ENCODE peak calls at places on chromosomes 5 and 9, in five cellular contexts. One of them, this sample, is unnamed. For H3K36me3, the result is how much of the 10 kb centered on the place peaks cover.

GRCh38 chr5:38595149-38595725 is 38.8 kb upstream of the LIFR start:
- DNase-seq in pancreas: no peak
- DNase-seq in adrenal gland: no peak
- DNase-seq in tibial nerve: no peak
- DNase-seq in adipocyte: peak
- DNase-seq in this sample: no peak

GRCh38 chr5:149776376-149777305 is 46.5 kb downstream of the PPARGC1B start:
- DNase-seq in pancreas: no peak
- DNase-seq in adrenal gland: no peak
- DNase-seq in tibial nerve: no peak
- DNase-seq in adipocyte: no peak
- DNase-seq in this sample: no peak

GRCh38 chr9:124818431-124819281 is 34.6 kb upstream of the WDR38 start:
- DNase-seq in pancreas: peak
- DNase-seq in adrenal gland: peak
- DNase-seq in tibial nerve: no peak
- DNase-seq in adipocyte: no peak
- DNase-seq in this sample: peak

GRCh38 chr5:59328801-59329296 is 564.7 kb downstream of the PDE4D start:
- DNase-seq in pancreas: no peak
- DNase-seq in adrenal gland: no peak
- DNase-seq in tibial nerve: no peak
- DNase-seq in adipocyte: peak
- DNase-seq in this sample: no peak

GRCh38 chr5:154611341-154611767 is 133.3 kb upstream of the HAND1 start:
- DNase-seq in pancreas: no peak
- DNase-seq in adrenal gland: no peak
- DNase-seq in tibial nerve: no peak
- DNase-seq in adipocyte: peak
- DNase-seq in this sample: no peak

GRCh38 chr5:75668988-75669760 is 48.1 kb downstream of the POC5 start:
- DNase-seq in pancreas: peak
- DNase-seq in adrenal gland: peak
- DNase-seq in tibial nerve: no peak
- DNase-seq in adipocyte: no peak
- DNase-seq in this sample: no peak

GRCh38 chr5:40477856-40478546 is 201.7 kb upstream of the PTGER4 start:
- DNase-seq in pancreas: no peak
- DNase-seq in adrenal gland: no peak
- DNase-seq in tibial nerve: no peak
- DNase-seq in adipocyte: peak
- DNase-seq in this sample: no peak

GRCh38 chr5:158639876-158640570 is 459.7 kb downstream of the EBF1 start:
- DNase-seq in pancreas: no peak
- DNase-seq in adrenal gland: no peak
- DNase-seq in tibial nerve: no peak
- DNase-seq in adipocyte: no peak
- DNase-seq in this sample: no peak

GRCh38 chr5:11387382-11387781 is 516.9 kb downstream of the CTNND2 start:
- DNase-seq in pancreas: no peak
- DNase-seq in adrenal gland: no peak
- DNase-seq in tibial nerve: no peak
- DNase-seq in adipocyte: no peak
- DNase-seq in this sample: no peak

GRCh38 chr5:80967500-80968181 is 7.5 kb downstream of the RASGRF2 start:
- DNase-seq in pancreas: no peak
- DNase-seq in adrenal gland: no peak
- DNase-seq in tibial nerve: peak
- DNase-seq in adipocyte: peak
- DNase-seq in this sample: no peak

GRCh38 chr5:5182508-5183191 is 42.5 kb downstream of the ADAMTS16 start:
- DNase-seq in pancreas: no peak
- DNase-seq in adrenal gland: no peak
- DNase-seq in tibial nerve: no peak
- DNase-seq in adipocyte: no peak
- DNase-seq in this sample: no peak

GRCh38 chr5:166845044-166845443 is 1446.4 kb upstream of the WWC1 start:
- DNase-seq in pancreas: no peak
- DNase-seq in adrenal gland: no peak
- DNase-seq in tibial nerve: peak
- DNase-seq in adipocyte: peak
- DNase-seq in this sample: no peak

GRCh38 chr9:115115924-115116323 is 2.0 kb downstream of the TNC start:
- DNase-seq in pancreas: no peak
- DNase-seq in adrenal gland: no peak
- DNase-seq in tibial nerve: no peak
- DNase-seq in adipocyte: peak
- DNase-seq in this sample: no peak

GRCh38 chr9:131396626-131397025 is 2.7 kb downstream of the PRRC2B start:
- DNase-seq in pancreas: no peak
- DNase-seq in adrenal gland: no peak
- DNase-seq in tibial nerve: no peak
- DNase-seq in adipocyte: no peak
- DNase-seq in this sample: no peak

GRCh38 chr9:33686942-33687341 is 108.4 kb upstream of the PRSS3 start:
- DNase-seq in pancreas: no peak
- DNase-seq in adrenal gland: no peak
- DNase-seq in tibial nerve: no peak
- DNase-seq in adipocyte: no peak
- DNase-seq in this sample: no peak

GRCh38 chr5:1801954-1802295 is 718 bp downstream of the NDUFS6 start:
- DNase-seq in pancreas: no peak
- DNase-seq in adrenal gland: no peak
- DNase-seq in tibial nerve: no peak
- DNase-seq in adipocyte: no peak
- DNase-seq in this sample: no peak
- H3K36me3 ChIP-seq in pancreas: under half
- H3K36me3 ChIP-seq in adrenal gland: under half
- H3K36me3 ChIP-seq in tibial nerve: half or more
- H3K36me3 ChIP-seq in adipocyte: half or more
- H3K36me3 ChIP-seq in this sample: half or more

GRCh38 chr5:129770034-129770433 is 22.1 kb downstream of the MINAR2 start:
- DNase-seq in pancreas: no peak
- DNase-seq in adrenal gland: no peak
- DNase-seq in tibial nerve: no peak
- DNase-seq in adipocyte: no peak
- DNase-seq in this sample: no peak

GRCh38 chr5:129771058-129771838 is 23.4 kb downstream of the MINAR2 start:
- DNase-seq in pancreas: peak
- DNase-seq in adrenal gland: peak
- DNase-seq in tibial nerve: peak
- DNase-seq in adipocyte: peak
- DNase-seq in this sample: no peak

GRCh38 chr5:129768715-129769114 is 20.8 kb downstream of the MINAR2 start:
- DNase-seq in pancreas: no peak
- DNase-seq in adrenal gland: no peak
- DNase-seq in tibial nerve: no peak
- DNase-seq in adipocyte: no peak
- DNase-seq in this sample: no peak

GRCh38 chr5:129766798-129767197 is 18.9 kb downstream of the MINAR2 start:
- DNase-seq in pancreas: no peak
- DNase-seq in adrenal gland: no peak
- DNase-seq in tibial nerve: no peak
- DNase-seq in adipocyte: no peak
- DNase-seq in this sample: no peak

GRCh38 chr5:129767927-129768380 is 20.1 kb downstream of the MINAR2 start:
- DNase-seq in pancreas: peak
- DNase-seq in adrenal gland: peak
- DNase-seq in tibial nerve: peak
- DNase-seq in adipocyte: peak
- DNase-seq in this sample: peak
- H3K4me3 ChIP-seq in pancreas: no peak
- H3K4me3 ChIP-seq in adrenal gland: no peak
- H3K4me3 ChIP-seq in tibial nerve: no peak
- H3K4me3 ChIP-seq in adipocyte: no peak
- H3K4me3 ChIP-seq in this sample: no peak

DNA sequence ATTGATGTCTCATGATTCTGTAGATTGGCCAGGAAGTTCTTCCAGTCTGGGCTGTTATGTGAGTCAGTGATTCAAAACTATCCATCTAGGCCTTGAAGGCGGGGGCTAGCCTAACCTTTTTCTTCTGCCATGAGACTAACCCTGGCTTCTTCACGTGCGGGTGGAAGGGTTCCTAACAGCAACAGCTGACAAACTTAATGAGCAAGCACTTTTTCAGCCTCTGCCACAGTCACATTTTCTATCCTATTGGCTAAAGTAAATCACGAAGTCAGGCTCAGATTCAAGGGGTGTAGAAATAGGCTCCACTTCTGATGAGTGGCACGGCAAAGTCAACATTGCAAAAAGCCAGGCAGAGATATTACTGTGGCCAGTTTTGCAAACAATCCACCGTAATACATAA is 68.4 kb downstream of the STK32A start:
- DNase-seq in pancreas: no peak
- DNase-seq in adrenal gland: no peak
- DNase-seq in tibial nerve: no peak
- DNase-seq in adipocyte: peak
- DNase-seq in this sample: no peak
- H3K36me3 ChIP-seq in pancreas: under half
- H3K36me3 ChIP-seq in adrenal gland: under half
- H3K36me3 ChIP-seq in tibial nerve: under half
- H3K36me3 ChIP-seq in adipocyte: under half
- H3K36me3 ChIP-seq in this sample: under half

GRCh38 chr5:139124774-139125391 is 73.3 kb downstream of the SIL1 start:
- DNase-seq in pancreas: no peak
- DNase-seq in adrenal gland: no peak
- DNase-seq in tibial nerve: no peak
- DNase-seq in adipocyte: no peak
- DNase-seq in this sample: no peak
- H3K4me3 ChIP-seq in pancreas: no peak
- H3K4me3 ChIP-seq in adrenal gland: no peak
- H3K4me3 ChIP-seq in tibial nerve: no peak
- H3K4me3 ChIP-seq in adipocyte: no peak
- H3K4me3 ChIP-seq in this sample: no peak

GRCh38 chr9:128168731-128169308 is 8.8 kb downstream of the BBLN start:
- DNase-seq in pancreas: no peak
- DNase-seq in adrenal gland: no peak
- DNase-seq in tibial nerve: no peak
- DNase-seq in adipocyte: no peak
- DNase-seq in this sample: no peak

GRCh38 chr9:128167209-128167608 is 7.1 kb downstream of the BBLN start:
- DNase-seq in pancreas: no peak
- DNase-seq in adrenal gland: no peak
- DNase-seq in tibial nerve: no peak
- DNase-seq in adipocyte: no peak
- DNase-seq in this sample: no peak

GRCh38 chr9:128163523-128164331 is 3.7 kb downstream of the BBLN start:
- DNase-seq in pancreas: no peak
- DNase-seq in adrenal gland: no peak
- DNase-seq in tibial nerve: no peak
- DNase-seq in adipocyte: no peak
- DNase-seq in this sample: no peak

GRCh38 chr9:128164332-128164885 is 4.3 kb downstream of the BBLN start:
- DNase-seq in pancreas: no peak
- DNase-seq in adrenal gland: no peak
- DNase-seq in tibial nerve: no peak
- DNase-seq in adipocyte: no peak
- DNase-seq in this sample: no peak

DNA sequence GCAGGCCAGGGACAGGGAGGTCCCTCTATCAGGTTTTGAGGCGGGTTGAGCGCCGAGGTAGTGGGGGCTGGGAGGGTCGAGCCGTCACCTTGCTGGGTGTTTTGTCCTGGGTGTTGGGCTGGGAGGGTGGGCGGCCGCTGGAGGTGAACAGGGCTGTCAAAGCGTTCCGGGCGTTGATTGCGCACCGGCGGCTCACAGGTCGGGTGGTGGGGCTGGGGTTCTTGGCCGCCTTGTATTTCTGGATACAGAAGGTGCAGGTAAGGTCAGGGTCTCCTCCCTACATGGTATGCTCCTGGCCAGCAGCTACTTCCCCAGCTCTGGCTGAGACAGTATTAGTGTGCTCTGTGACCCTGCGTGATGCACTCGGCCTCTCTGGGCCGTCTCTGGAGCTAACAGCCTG is 6.1 kb downstream of the BBLN start:
- DNase-seq in pancreas: no peak
- DNase-seq in adrenal gland: no peak
- DNase-seq in tibial nerve: no peak
- DNase-seq in adipocyte: no peak
- DNase-seq in this sample: no peak
- H3K36me3 ChIP-seq in pancreas: under half
- H3K36me3 ChIP-seq in adrenal gland: under half
- H3K36me3 ChIP-seq in tibial nerve: half or more
- H3K36me3 ChIP-seq in adipocyte: half or more
- H3K36me3 ChIP-seq in this sample: under half

GRCh38 chr5:61402970-61403369 is 70.9 kb downstream of the ZSWIM6 start:
- DNase-seq in pancreas: no peak
- DNase-seq in adrenal gland: no peak
- DNase-seq in tibial nerve: no peak
- DNase-seq in adipocyte: peak
- DNase-seq in this sample: no peak

GRCh38 chr5:61412344-61412743 is 80.3 kb downstream of the ZSWIM6 start:
- DNase-seq in pancreas: no peak
- DNase-seq in adrenal gland: no peak
- DNase-seq in tibial nerve: no peak
- DNase-seq in adipocyte: no peak
- DNase-seq in this sample: no peak

GRCh38 chr5:61407706-61408105 is 75.6 kb downstream of the ZSWIM6 start:
- DNase-seq in pancreas: no peak
- DNase-seq in adrenal gland: no peak
- DNase-seq in tibial nerve: no peak
- DNase-seq in adipocyte: no peak
- DNase-seq in this sample: no peak

GRCh38 chr5:61409568-61409967 is 77.5 kb downstream of the ZSWIM6 start:
- DNase-seq in pancreas: no peak
- DNase-seq in adrenal gland: no peak
- DNase-seq in tibial nerve: no peak
- DNase-seq in adipocyte: peak
- DNase-seq in this sample: no peak

DNA sequence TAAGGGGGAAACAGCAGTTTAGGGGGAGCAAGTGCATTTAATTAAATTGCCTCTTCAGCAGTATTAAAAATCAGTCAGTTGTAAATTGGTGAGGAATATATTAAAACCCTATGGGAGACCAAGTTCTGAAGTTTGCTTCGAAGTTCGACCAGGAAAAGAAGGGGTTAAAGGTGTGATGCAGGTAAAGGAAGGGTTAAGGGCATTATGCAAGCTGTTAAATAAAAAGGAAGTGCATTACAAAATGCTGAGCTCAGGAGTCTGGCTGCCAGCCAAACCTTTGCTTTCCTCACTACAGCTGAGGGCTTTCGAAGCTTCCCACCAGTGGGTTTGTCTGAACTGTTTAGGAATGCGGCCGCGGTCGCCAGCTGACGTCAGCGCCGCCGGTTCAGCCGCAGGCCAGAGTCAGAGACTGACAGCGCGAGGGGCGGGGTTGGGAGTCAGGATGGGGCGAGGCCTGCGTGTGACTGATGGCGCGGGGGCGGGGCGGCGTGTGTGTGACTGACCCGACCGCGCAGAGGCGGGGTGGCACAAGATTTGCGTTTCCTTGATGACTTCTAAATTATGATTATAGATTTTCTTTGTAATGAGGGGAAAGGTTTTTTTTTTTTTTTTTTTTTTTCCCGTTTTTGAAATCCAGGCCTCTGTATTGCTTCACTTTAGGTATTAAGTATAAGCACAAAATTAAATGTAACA is 76.6 kb downstream of the ZSWIM6 start:
- DNase-seq in pancreas: peak
- DNase-seq in adrenal gland: peak
- DNase-seq in tibial nerve: peak
- DNase-seq in adipocyte: peak
- DNase-seq in this sample: peak
- H3K4me3 ChIP-seq in pancreas: no peak
- H3K4me3 ChIP-seq in adrenal gland: peak
- H3K4me3 ChIP-seq in tibial nerve: peak
- H3K4me3 ChIP-seq in adipocyte: peak
- H3K4me3 ChIP-seq in this sample: peak

GRCh38 chr5:12683249-12683648 is 779.0 kb upstream of the CTNND2 start:
- DNase-seq in pancreas: no peak
- DNase-seq in adrenal gland: no peak
- DNase-seq in tibial nerve: no peak
- DNase-seq in adipocyte: no peak
- DNase-seq in this sample: no peak
- H3K36me3 ChIP-seq in pancreas: under half
- H3K36me3 ChIP-seq in adrenal gland: under half
- H3K36me3 ChIP-seq in tibial nerve: under half
- H3K36me3 ChIP-seq in adipocyte: under half
- H3K36me3 ChIP-seq in this sample: under half